ENCODE peak calls at places on chromosomes 4 and X, in four cellular contexts. B, Y, V and M are unnamed samples.

GRCh38 chrX:10414872-10415703 is 205.3 kb downstream of the MID1 start:
- DNase-seq in Y (no peak), V (no peak), B (no peak), M (no peak)

GRCh38 chrX:13937370-13938052 is 92.2 kb downstream of the GEMIN8 start:
- DNase-seq in B (no peak), Y (no peak), V (no peak), M (peak; percentile 2)

GRCh38 chr4:15779336-15779735 is 1.2 kb downstream of the CD38 start:
- DNase-seq in Y (peak; percentile 60), V (no peak), B (peak; percentile 46), M (peak; percentile 88)

GRCh38 chr4:138327334-138327733 is 85.2 kb upstream of the SLC7A11 start:
- DNase-seq in B (no peak), Y (no peak), V (no peak), M (no peak)

GRCh38 chr4:60805500-60806313 is 394.4 kb upstream of the ADGRL3 start:
- DNase-seq in Y (no peak), B (peak; percentile 32), V (no peak), M (peak; percentile 44)

GRCh38 chr4:118351851-118352827 is 664 bp downstream of the PRSS12 start:
- DNase-seq in B (peak; percentile 4), Y (no peak), V (no peak), M (peak; percentile 51)

GRCh38 chr4:4860381-4860802 is 927 bp downstream of the MSX1 start:
- DNase-seq in B (peak; percentile 24), Y (peak; percentile 23), V (no peak), M (peak; percentile 51)

GRCh38 chrX:105126201-105126600 is 94.3 kb downstream of the TEX13A start:
- DNase-seq in V (no peak), B (no peak), Y (peak; percentile 25), M (no peak)

GRCh38 chr4:2047781-2048581 is 11.1 kb upstream of the NAT8L start:
- DNase-seq in Y (no peak), V (no peak), B (no peak), M (peak; percentile 1)

GRCh38 chr4:189001971-189002450 is 862.8 kb downstream of the TRIML1 start:
- DNase-seq in B (no peak), Y (no peak), V (no peak), M (no peak)

GRCh38 chrX:77505227-77505626 is 58.0 kb downstream of the FGF16 start:
- DNase-seq in V (no peak), B (peak; percentile 3), Y (peak; percentile 61), M (peak; percentile 69)

GRCh38 chrX:51853251-51853650 is 40.2 kb upstream of the MAGED1 start:
- DNase-seq in B (no peak), Y (no peak), V (no peak), M (no peak)

GRCh38 chr4:150244600-150244999 is 166.4 kb downstream of the DCLK2 start:
- DNase-seq in B (no peak), Y (no peak), V (no peak), M (no peak)

GRCh38 chr4:10417720-10418119 is 39.5 kb downstream of the ZNF518B start:
- DNase-seq in B (no peak), Y (peak; percentile 40), V (no peak), M (no peak)

GRCh38 chr4:47705326-47705981 is 132.4 kb downstream of the CORIN start:
- DNase-seq in V (no peak), B (peak; percentile 36), Y (no peak), M (peak; percentile 73)

GRCh38 chrX:32448320-32448719 is 763.0 kb downstream of the DMD start:
- DNase-seq in Y (no peak), V (peak; percentile 74), B (peak; percentile 0), M (peak; percentile 63)

GRCh38 chr4:186765138-186765537 is 41.5 kb upstream of the FAT1 start:
- DNase-seq in Y (no peak), V (no peak), B (peak; percentile 73), M (no peak)

GRCh38 chrX:39451061-39451460 is 646.7 kb downstream of the BCOR start:
- DNase-seq in B (no peak), Y (no peak), V (no peak), M (no peak)

DNA sequence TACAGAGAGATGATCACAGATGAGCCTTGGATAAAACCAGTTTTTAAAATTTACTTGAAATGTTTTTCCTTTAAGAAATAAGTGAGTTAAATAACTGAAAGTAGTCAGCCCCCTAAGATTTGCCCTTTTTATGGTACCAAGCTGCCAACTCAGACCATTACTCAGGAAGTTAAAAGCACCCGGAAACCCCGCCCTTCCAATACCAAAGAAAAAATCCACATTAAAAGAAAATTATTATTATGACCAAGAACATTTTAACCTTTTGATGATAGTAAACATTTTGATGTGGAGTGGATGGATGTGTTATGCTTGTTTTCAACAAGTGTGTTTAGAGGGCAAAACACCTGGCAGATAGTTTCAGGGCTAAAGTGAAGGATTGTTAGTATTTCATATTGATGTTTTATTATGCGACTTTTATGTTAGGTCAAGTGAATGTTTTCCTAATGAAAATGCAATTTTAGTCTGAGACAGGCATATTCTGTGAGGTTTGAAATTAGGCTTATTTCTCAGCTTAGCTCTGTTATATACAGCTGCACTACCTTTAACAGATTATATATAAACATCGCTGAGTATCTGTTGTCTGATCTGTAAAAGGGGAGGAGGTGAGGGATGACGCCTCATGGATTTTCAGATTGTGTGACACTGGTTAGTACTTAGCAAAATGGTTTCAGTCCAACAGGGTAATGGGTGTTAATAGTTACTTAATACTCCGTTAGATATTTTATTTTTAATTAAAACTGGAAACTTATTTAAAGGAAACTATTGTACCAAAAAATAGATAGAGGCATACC is 89.0 kb downstream of the KDM6A start:
- DNase-seq in V (no peak), Y (no peak), B (no peak), M (no peak)
- TF ChIP-seq POLR2A in V (no peak), Y (no peak), B (no peak), M (no peak)

GRCh38 chrX:318068-318738 is 393 bp downstream of the GTPBP6 start:
- DNase-seq in B (peak; percentile 98), V (peak; percentile 88), Y (peak; percentile 98), M (peak; percentile 95)

GRCh38 chrX:320126-320783 is 1.7 kb upstream of the GTPBP6 start:
- DNase-seq in B (no peak), V (no peak), Y (peak; percentile 28), M (peak; percentile 44)

GRCh38 chrX:319579-320125 is 1.1 kb upstream of the GTPBP6 start:
- DNase-seq in Y (no peak), B (no peak), V (no peak), M (no peak)

GRCh38 chrX:317424-318067 is 1.1 kb downstream of the GTPBP6 start:
- DNase-seq in Y (no peak), B (no peak), V (no peak), M (peak; percentile 15)

GRCh38 chrX:318739-319578 is at the start of gene GTPBP6:
- DNase-seq in V (peak; percentile 99), Y (peak; percentile 100), B (peak; percentile 98), M (peak; percentile 97)
- H3K4me3 ChIP-seq in V (peak within 1 kb of the TSS; percentile 86), Y (peak within 1 kb of the TSS; percentile 66), B (peak within 1 kb of the TSS; percentile 88), M (peak within 1 kb of the TSS; percentile 63)

GRCh38 chr4:146582864-146583263 is 55.8 kb upstream of the POU4F2 start:
- DNase-seq in V (no peak), Y (no peak), B (no peak), M (peak; percentile 14)
- TF ChIP-seq MYC in V (no peak), Y (no peak), B (no peak), M (no peak)

DNA sequence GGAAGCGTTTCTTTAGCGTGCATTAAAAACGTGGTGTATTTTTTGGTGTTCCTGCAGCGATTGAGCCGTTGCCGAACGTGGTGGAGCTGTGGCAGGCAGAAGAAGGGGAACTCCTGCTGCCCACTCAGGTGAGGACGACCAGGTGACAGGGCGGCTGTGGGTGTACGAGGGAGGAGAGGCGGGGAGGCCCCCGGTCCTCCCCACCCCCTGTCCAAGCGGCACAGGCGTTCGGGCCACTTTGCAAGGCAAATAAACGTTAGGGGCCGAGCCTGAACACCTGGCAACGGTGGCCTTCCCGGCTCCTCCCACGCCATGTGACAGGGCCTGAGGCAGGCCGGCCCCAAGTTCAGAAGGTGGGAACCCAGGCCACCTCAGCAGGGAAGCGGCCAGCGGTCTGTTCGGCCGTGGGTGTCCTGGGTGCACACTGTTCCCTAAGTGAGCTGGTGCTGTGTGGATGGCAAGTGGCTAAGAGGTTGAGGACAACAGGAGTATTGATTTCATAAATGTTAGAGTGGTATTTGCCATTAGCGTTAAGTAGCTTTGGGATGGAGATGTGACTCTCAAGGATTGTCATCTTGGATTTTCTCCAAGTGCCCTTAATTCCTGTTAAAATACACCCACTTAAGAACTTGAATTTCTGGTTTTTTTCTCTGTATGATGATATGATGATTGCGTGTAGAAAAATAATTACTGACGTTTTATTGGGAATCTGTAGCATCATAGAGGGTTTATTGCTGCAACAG is 1.2 kb downstream of the TMEM131L start:
- DNase-seq in V (peak; percentile 88), Y (peak; percentile 23), B (peak; percentile 52), M (peak; percentile 55)
- TF ChIP-seq POLR2A in V (peak; percentile 81), Y (no peak), B (no peak), M (no peak)

GRCh38 chr4:139553751-139554670 is 2.0 kb downstream of the SETD7 start:
- DNase-seq in Y (peak; percentile 11), B (no peak), V (no peak), M (no peak)
- H3K4me3 ChIP-seq in Y (peak overlapping the region; percentile 91), B (no peak overlapping the region), V (no peak overlapping the region), M (no peak overlapping the region)